ENCODE peak calls at places on chromosomes 13 and 19, in nine cellular contexts. X is mammary epithelial cell; E is skeletal muscle cell; C is progenitor cell of endocrine pancreas; O is activated CD8-positive, alpha-beta T cell treated with anti-CD3 and anti-CD28 coated beads, Interleukin-2, amount 10 ng/mL, durations not matched to agents 7 days and 5 days; L is cerebellar cortex; Z is AG09309; I is nephron progenitor cell; S is A172. R is an unnamed sample.

GRCh38 chr19:29663861-29664752 is 1.2 kb upstream of the PLEKHF1 start:
- DNase-seq in X (peak), E (no peak), C (no peak), O (no peak), L (no peak), Z (no peak), I (no peak), S (no peak), R (no peak)

GRCh38 chr13:74062933-74063332 is 71.3 kb downstream of the KLF12 start:
- DNase-seq in X (no peak), E (peak), C (no peak), O (peak), L (peak), Z (peak), I (no peak), S (no peak), R (no peak)

GRCh38 chr19:57512845-57513244 is 13.1 kb downstream of the ZNF773 start:
- DNase-seq in X (no peak), E (no peak), C (no peak), O (peak), L (peak), Z (no peak), I (peak), S (no peak), R (no peak)

GRCh38 chr13:113635048-113635420 is 23.0 kb downstream of the ATP4B start:
- DNase-seq in X (no peak), E (no peak), C (no peak), O (no peak), L (no peak), Z (no peak), I (no peak), S (no peak), R (no peak)

GRCh38 chr13:100363351-100363750 is 225.2 kb downstream of the GGACT start:
- DNase-seq in X (no peak), E (peak), C (no peak), O (no peak), L (no peak), Z (peak), I (no peak), S (peak), R (no peak)

GRCh38 chr13:28246891-28247290 is 108.5 kb downstream of the PAN3 start:
- DNase-seq in X (no peak), E (no peak), C (no peak), O (no peak), L (no peak), Z (no peak), I (no peak), S (no peak), R (no peak)

GRCh38 chr19:53768401-53768800 is 55.7 kb downstream of the NLRP12 start:
- DNase-seq in X (no peak), E (no peak), C (no peak), O (no peak), L (no peak), Z (no peak), I (no peak), S (no peak), R (no peak)

GRCh38 chr19:11291991-11292390 is 4.0 kb upstream of the TSPAN16 start:
- DNase-seq in X (no peak), E (no peak), C (no peak), O (no peak), L (no peak), Z (no peak), I (no peak), S (no peak), R (no peak)

GRCh38 chr13:42865703-42866102 is 84.3 kb downstream of the FAM216B start:
- DNase-seq in X (no peak), E (no peak), C (no peak), O (no peak), L (no peak), Z (no peak), I (no peak), S (no peak), R (no peak)

GRCh38 chr19:39971380-39971841 is 446 bp downstream of the PSMC4 start:
- DNase-seq in X (no peak), E (no peak), C (no peak), O (no peak), L (no peak), Z (no peak), I (peak), S (peak), R (peak)